ENCODE peak calls at places on chromosomes 16 and 17, in six cellular contexts. One of them, this sample, is unnamed.

GRCh38 chr17:38918129-38918913 is 7.1 kb upstream of the LASP1NB start:
- DNase-seq in IMR-90: no peak
- DNase-seq in H9: peak; percentile 77
- DNase-seq in neuronal stem cell: no peak
- DNase-seq in H1: no peak
- DNase-seq in trophoblast cell: peak; percentile 88
- DNase-seq in this sample: no peak

GRCh38 chr16:80804451-80805383 is at the start of gene CDYL2:
- DNase-seq in IMR-90: peak; percentile 2
- DNase-seq in H9: peak; percentile 32
- DNase-seq in neuronal stem cell: peak; percentile 14
- DNase-seq in H1: no peak
- DNase-seq in trophoblast cell: peak; percentile 66
- DNase-seq in this sample: no peak

GRCh38 chr17:80773243-80773991 is 218.2 kb upstream of the CHMP6 start:
- DNase-seq in IMR-90: peak; percentile 80
- DNase-seq in H9: peak; percentile 52
- DNase-seq in neuronal stem cell: no peak
- DNase-seq in H1: no peak
- DNase-seq in trophoblast cell: no peak
- DNase-seq in this sample: peak; percentile 82

GRCh38 chr17:45127583-45128300 is 4.6 kb downstream of the PLCD3 start:
- DNase-seq in IMR-90: peak; percentile 42
- DNase-seq in H9: peak; percentile 74
- DNase-seq in neuronal stem cell: no peak
- DNase-seq in H1: no peak
- DNase-seq in trophoblast cell: peak; percentile 58
- DNase-seq in this sample: peak; percentile 57

GRCh38 chr17:64262422-64263260 is at the start of gene TEX2:
- DNase-seq in IMR-90: no peak
- DNase-seq in H9: peak; percentile 41
- DNase-seq in neuronal stem cell: no peak
- DNase-seq in H1: no peak
- DNase-seq in trophoblast cell: peak; percentile 37
- DNase-seq in this sample: peak; percentile 44

GRCh38 chr16:80277182-80277581 is 263.6 kb upstream of the DYNLRB2 start:
- DNase-seq in IMR-90: no peak
- DNase-seq in H9: peak; percentile 81
- DNase-seq in neuronal stem cell: no peak
- DNase-seq in H1: peak; percentile 15
- DNase-seq in trophoblast cell: no peak
- DNase-seq in this sample: no peak

GRCh38 chr17:38879878-38880727 is 10.2 kb downstream of the LASP1 start:
- DNase-seq in IMR-90: peak; percentile 83
- DNase-seq in H9: peak; percentile 96
- DNase-seq in neuronal stem cell: no peak
- DNase-seq in H1: peak; percentile 91
- DNase-seq in trophoblast cell: no peak
- DNase-seq in this sample: peak; percentile 66

GRCh38 chr17:62723842-62724241 is 84.3 kb downstream of the MARCHF10 start:
- DNase-seq in IMR-90: peak; percentile 29
- DNase-seq in H9: peak; percentile 57
- DNase-seq in neuronal stem cell: no peak
- DNase-seq in H1: no peak
- DNase-seq in trophoblast cell: no peak
- DNase-seq in this sample: no peak

GRCh38 chr17:68460096-68460495 is 2.8 kb upstream of the WIPI1 start:
- DNase-seq in IMR-90: no peak
- DNase-seq in H9: no peak
- DNase-seq in neuronal stem cell: no peak
- DNase-seq in H1: no peak
- DNase-seq in trophoblast cell: no peak
- DNase-seq in this sample: no peak

GRCh38 chr16:82936941-82937551 is 310.3 kb downstream of the CDH13 start:
- DNase-seq in IMR-90: peak; percentile 87
- DNase-seq in H9: no peak
- DNase-seq in neuronal stem cell: no peak
- DNase-seq in H1: no peak
- DNase-seq in trophoblast cell: no peak
- DNase-seq in this sample: peak; percentile 89

GRCh38 chr16:70460737-70461261 is 6.4 kb downstream of the FCSK start:
- DNase-seq in IMR-90: peak; percentile 39
- DNase-seq in H9: no peak
- DNase-seq in neuronal stem cell: no peak
- DNase-seq in H1: no peak
- DNase-seq in trophoblast cell: no peak
- DNase-seq in this sample: peak; percentile 79

GRCh38 chr17:12089809-12090384 is 69.2 kb downstream of the MAP2K4 start:
- DNase-seq in IMR-90: peak; percentile 83
- DNase-seq in H9: no peak
- DNase-seq in neuronal stem cell: no peak
- DNase-seq in H1: no peak
- DNase-seq in trophoblast cell: peak; percentile 54
- DNase-seq in this sample: peak; percentile 66

GRCh38 chr16:10858203-10858602 is 18.8 kb upstream of the CIITA start:
- DNase-seq in IMR-90: no peak
- DNase-seq in H9: no peak
- DNase-seq in neuronal stem cell: no peak
- DNase-seq in H1: no peak
- DNase-seq in trophoblast cell: no peak
- DNase-seq in this sample: no peak

GRCh38 chr17:81716674-81716996 is 4.6 kb downstream of the SLC25A10 start:
- DNase-seq in IMR-90: no peak
- DNase-seq in H9: no peak
- DNase-seq in neuronal stem cell: no peak
- DNase-seq in H1: no peak
- DNase-seq in trophoblast cell: no peak
- DNase-seq in this sample: no peak

GRCh38 chr17:79183221-79184158 is 108.9 kb downstream of the ENGASE start:
- DNase-seq in IMR-90: no peak
- DNase-seq in H9: peak; percentile 85
- DNase-seq in neuronal stem cell: peak; percentile 73
- DNase-seq in H1: no peak
- DNase-seq in trophoblast cell: no peak
- DNase-seq in this sample: peak; percentile 4

GRCh38 chr17:27797390-27798091 is 2.8 kb downstream of the NOS2 start:
- DNase-seq in IMR-90: no peak
- DNase-seq in H9: no peak
- DNase-seq in neuronal stem cell: no peak
- DNase-seq in H1: no peak
- DNase-seq in trophoblast cell: peak; percentile 22
- DNase-seq in this sample: no peak

GRCh38 chr17:27788919-27789318 is 11.4 kb downstream of the NOS2 start:
- DNase-seq in IMR-90: no peak
- DNase-seq in H9: no peak
- DNase-seq in neuronal stem cell: no peak
- DNase-seq in H1: no peak
- DNase-seq in trophoblast cell: no peak
- DNase-seq in this sample: no peak

GRCh38 chr17:27793906-27794380 is 6.4 kb downstream of the NOS2 start:
- DNase-seq in IMR-90: no peak
- DNase-seq in H9: no peak
- DNase-seq in neuronal stem cell: no peak
- DNase-seq in H1: no peak
- DNase-seq in trophoblast cell: no peak
- DNase-seq in this sample: no peak

GRCh38 chr17:27793168-27793905 is 7.0 kb downstream of the NOS2 start:
- DNase-seq in IMR-90: no peak
- DNase-seq in H9: peak; percentile 52
- DNase-seq in neuronal stem cell: peak; percentile 44
- DNase-seq in H1: no peak
- DNase-seq in trophoblast cell: peak; percentile 53
- DNase-seq in this sample: no peak

DNA sequence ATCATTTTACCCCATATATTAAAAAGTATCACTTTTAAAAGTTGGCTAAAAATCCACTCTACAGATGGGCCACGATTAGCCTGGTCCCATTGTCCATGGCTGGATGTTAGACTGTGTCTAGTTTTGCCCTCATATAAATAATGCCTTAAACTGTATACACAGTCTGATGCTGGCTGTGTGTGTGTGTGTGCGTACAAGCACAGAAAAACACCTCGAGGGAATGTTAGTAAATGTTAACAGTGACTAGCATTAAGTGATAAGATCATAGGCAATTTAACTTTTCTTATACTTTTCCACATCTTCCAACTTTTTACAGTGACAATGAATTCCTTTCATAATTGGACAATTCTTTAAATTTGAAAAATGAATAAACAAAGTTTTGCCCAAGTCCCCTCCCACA is 8.2 kb downstream of the NOS2 start:
- DNase-seq in IMR-90: no peak
- DNase-seq in H9: no peak
- DNase-seq in neuronal stem cell: no peak
- DNase-seq in H1: no peak
- DNase-seq in trophoblast cell: peak; percentile 75
- DNase-seq in this sample: no peak
- H4K91ac ChIP-seq in IMR-90: no peak overlapping the region
- H4K91ac ChIP-seq in H9: no peak overlapping the region
- H4K91ac ChIP-seq in neuronal stem cell: no peak overlapping the region
- H4K91ac ChIP-seq in H1: no peak overlapping the region
- H4K91ac ChIP-seq in trophoblast cell: no peak overlapping the region
- H4K91ac ChIP-seq in this sample: no peak overlapping the region

GRCh38 chr17:50841277-50841948 is 6.0 kb downstream of the WFIKKN2 start:
- DNase-seq in IMR-90: no peak
- DNase-seq in H9: peak; percentile 28
- DNase-seq in neuronal stem cell: no peak
- DNase-seq in H1: no peak
- DNase-seq in trophoblast cell: no peak
- DNase-seq in this sample: no peak

GRCh38 chr17:50841949-50842354 is 6.6 kb downstream of the WFIKKN2 start:
- DNase-seq in IMR-90: peak; percentile 58
- DNase-seq in H9: peak; percentile 90
- DNase-seq in neuronal stem cell: peak; percentile 72
- DNase-seq in H1: peak; percentile 53
- DNase-seq in trophoblast cell: peak; percentile 72
- DNase-seq in this sample: peak; percentile 71

GRCh38 chr17:50840311-50840851 is 5.0 kb downstream of the WFIKKN2 start:
- DNase-seq in IMR-90: no peak
- DNase-seq in H9: peak; percentile 31
- DNase-seq in neuronal stem cell: no peak
- DNase-seq in H1: no peak
- DNase-seq in trophoblast cell: no peak
- DNase-seq in this sample: no peak

GRCh38 chr17:50837980-50838954 is 2.9 kb downstream of the WFIKKN2 start:
- DNase-seq in IMR-90: no peak
- DNase-seq in H9: peak; percentile 27
- DNase-seq in neuronal stem cell: no peak
- DNase-seq in H1: no peak
- DNase-seq in trophoblast cell: no peak
- DNase-seq in this sample: no peak

DNA sequence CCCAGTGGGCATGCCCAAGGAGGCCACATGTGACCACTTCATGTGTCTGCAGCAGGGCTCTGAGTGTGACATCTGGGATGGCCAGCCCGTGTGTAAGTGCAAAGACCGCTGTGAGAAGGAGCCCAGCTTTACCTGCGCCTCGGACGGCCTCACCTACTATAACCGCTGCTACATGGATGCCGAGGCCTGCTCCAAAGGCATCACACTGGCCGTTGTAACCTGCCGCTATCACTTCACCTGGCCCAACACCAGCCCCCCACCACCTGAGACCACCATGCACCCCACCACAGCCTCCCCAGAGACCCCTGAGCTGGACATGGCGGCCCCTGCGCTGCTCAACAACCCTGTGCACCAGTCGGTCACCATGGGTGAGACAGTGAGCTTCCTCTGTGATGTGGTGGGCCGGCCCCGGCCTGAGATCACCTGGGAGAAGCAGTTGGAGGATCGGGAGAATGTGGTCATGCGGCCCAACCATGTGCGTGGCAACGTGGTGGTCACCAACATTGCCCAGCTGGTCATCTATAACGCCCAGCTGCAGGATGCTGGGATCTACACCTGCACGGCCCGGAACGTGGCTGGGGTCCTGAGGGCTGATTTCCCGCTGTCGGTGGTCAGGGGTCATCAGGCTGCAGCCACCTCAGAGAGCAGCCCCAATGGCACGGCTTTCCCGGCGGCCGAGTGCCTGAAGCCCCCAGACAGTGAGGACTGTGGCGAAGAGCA is 4.4 kb downstream of the WFIKKN2 start:
- DNase-seq in IMR-90: no peak
- DNase-seq in H9: peak; percentile 31
- DNase-seq in neuronal stem cell: no peak
- DNase-seq in H1: no peak
- DNase-seq in trophoblast cell: no peak
- DNase-seq in this sample: no peak
- H3K4ac ChIP-seq in IMR-90: no peak overlapping the region
- H3K4ac ChIP-seq in H9: no peak overlapping the region
- H3K4ac ChIP-seq in neuronal stem cell: no peak overlapping the region
- H3K4ac ChIP-seq in H1: no peak overlapping the region
- H3K4ac ChIP-seq in trophoblast cell: no peak overlapping the region
- H3K4ac ChIP-seq in this sample: no peak overlapping the region

GRCh38 chr16:58586340-58587030 is 43.1 kb downstream of the CNOT1 start:
- DNase-seq in IMR-90: no peak
- DNase-seq in H9: no peak
- DNase-seq in neuronal stem cell: no peak
- DNase-seq in H1: no peak
- DNase-seq in trophoblast cell: no peak
- DNase-seq in this sample: no peak

GRCh38 chr16:58588406-58588805 is 41.2 kb downstream of the CNOT1 start:
- DNase-seq in IMR-90: no peak
- DNase-seq in H9: no peak
- DNase-seq in neuronal stem cell: no peak
- DNase-seq in H1: no peak
- DNase-seq in trophoblast cell: no peak
- DNase-seq in this sample: no peak

GRCh38 chr16:58582971-58583765 is 46.5 kb downstream of the CNOT1 start:
- DNase-seq in IMR-90: no peak
- DNase-seq in H9: no peak
- DNase-seq in neuronal stem cell: no peak
- DNase-seq in H1: no peak
- DNase-seq in trophoblast cell: no peak
- DNase-seq in this sample: no peak

GRCh38 chr16:58582133-58582532 is 47.5 kb downstream of the CNOT1 start:
- DNase-seq in IMR-90: no peak
- DNase-seq in H9: no peak
- DNase-seq in neuronal stem cell: no peak
- DNase-seq in H1: no peak
- DNase-seq in trophoblast cell: no peak
- DNase-seq in this sample: no peak

GRCh38 chr16:58584831-58585505 is 44.7 kb downstream of the CNOT1 start:
- DNase-seq in IMR-90: no peak
- DNase-seq in H9: no peak
- DNase-seq in neuronal stem cell: no peak
- DNase-seq in H1: no peak
- DNase-seq in trophoblast cell: no peak
- DNase-seq in this sample: no peak
- H4K8ac ChIP-seq in IMR-90: no peak overlapping the region
- H4K8ac ChIP-seq in H9: no peak overlapping the region
- H4K8ac ChIP-seq in neuronal stem cell: no peak overlapping the region
- H4K8ac ChIP-seq in H1: no peak overlapping the region
- H4K8ac ChIP-seq in trophoblast cell: peak overlapping the region; percentile 19
- H4K8ac ChIP-seq in this sample: no peak overlapping the region

DNA sequence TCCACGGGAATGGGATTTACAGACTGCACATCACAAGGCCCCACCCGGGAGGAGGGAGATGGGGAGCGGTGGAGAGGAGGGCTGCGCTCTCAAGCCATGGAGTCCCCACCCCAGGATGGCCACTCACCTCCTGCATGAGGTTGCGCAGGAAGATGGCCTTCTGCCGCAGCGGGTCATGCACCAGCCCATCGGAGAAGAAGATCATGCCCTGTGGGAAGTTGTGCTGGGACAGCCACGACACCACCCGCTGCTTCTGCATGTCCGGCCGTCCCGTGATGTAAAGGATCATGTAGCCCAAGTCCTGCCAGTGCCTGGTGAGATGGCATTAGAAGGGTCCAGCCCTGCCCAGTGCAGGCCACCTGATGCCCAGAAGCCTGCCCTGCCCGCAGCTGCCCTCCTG is 17.0 kb downstream of the PIMREG start:
- DNase-seq in IMR-90: no peak
- DNase-seq in H9: no peak
- DNase-seq in neuronal stem cell: no peak
- DNase-seq in H1: no peak
- DNase-seq in trophoblast cell: no peak
- DNase-seq in this sample: no peak
- H4K91ac ChIP-seq in IMR-90: no peak overlapping the region
- H4K91ac ChIP-seq in H9: no peak overlapping the region
- H4K91ac ChIP-seq in neuronal stem cell: no peak overlapping the region
- H4K91ac ChIP-seq in H1: peak overlapping the region; percentile 84
- H4K91ac ChIP-seq in trophoblast cell: no peak overlapping the region
- H4K91ac ChIP-seq in this sample: no peak overlapping the region

This sample was measured in mesenchymal stem cell.